ENCODE peak calls at places on chromosomes 7 and 10, in five cellular contexts. A is WERI-Rb-1, W is cardiac muscle cell, V is ovary, F is coronary artery. Y is an unnamed sample.

GRCh38 chr7:152860302-152860701 is 100.8 kb downstream of the ACTR3B start:
- DNase-seq in W (no peak), F (no peak), A (no peak), V (no peak), Y (peak; percentile 14)

GRCh38 chr7:75567948-75568595 is 76.0 kb downstream of the SPDYE5 start:
- DNase-seq in V (no peak), F (no peak), A (no peak), W (no peak), Y (no peak)

GRCh38 chr10:44786451-44786850 is 124.7 kb upstream of the TMEM72 start:
- DNase-seq in W (no peak), V (peak; percentile 57), F (no peak), A (no peak), Y (peak; percentile 76)

GRCh38 chr7:100573691-100574361 is at the start of gene SAP25:
- DNase-seq in F (no peak), W (no peak), V (no peak), A (no peak), Y (no peak)

GRCh38 chr7:84108119-84108518 is 86.5 kb downstream of the SEMA3A start:
- DNase-seq in F (no peak), A (no peak), W (no peak), V (no peak), Y (no peak)

GRCh38 chr7:115740043-115740442 is 290.5 kb downstream of the TFEC start:
- DNase-seq in F (no peak), W (no peak), V (no peak), A (no peak), Y (no peak)

GRCh38 chr10:627032-627992 is 62.2 kb downstream of the DIP2C start:
- DNase-seq in F (no peak), W (no peak), A (no peak), V (no peak), Y (no peak)

GRCh38 chr10:77120012-77120411 is 517.6 kb downstream of the KCNMA1 start:
- DNase-seq in V (no peak), A (no peak), W (no peak), F (no peak), Y (no peak)

GRCh38 chr10:118028619-118029018 is 18.1 kb downstream of the RAB11FIP2 start:
- DNase-seq in V (no peak), W (no peak), F (no peak), A (no peak), Y (no peak)

GRCh38 chr7:42686594-42687156 is 225.2 kb downstream of the C7orf25 start:
- DNase-seq in F (no peak), W (peak; percentile 31), V (no peak), A (no peak), Y (no peak)

GRCh38 chr10:128540806-128541739 is 414.9 kb upstream of the MKI67 start:
- DNase-seq in F (no peak), W (peak; percentile 50), V (no peak), A (no peak), Y (no peak)

GRCh38 chr10:92241158-92241500 is 49.7 kb downstream of the CPEB3 start:
- DNase-seq in W (peak; percentile 67), F (no peak), V (no peak), A (peak; percentile 39), Y (peak; percentile 11)

GRCh38 chr7:142606081-142606480 is 143.2 kb upstream of the PRSS1 start:
- DNase-seq in F (no peak), W (no peak), V (no peak), A (no peak), Y (no peak)

DNA sequence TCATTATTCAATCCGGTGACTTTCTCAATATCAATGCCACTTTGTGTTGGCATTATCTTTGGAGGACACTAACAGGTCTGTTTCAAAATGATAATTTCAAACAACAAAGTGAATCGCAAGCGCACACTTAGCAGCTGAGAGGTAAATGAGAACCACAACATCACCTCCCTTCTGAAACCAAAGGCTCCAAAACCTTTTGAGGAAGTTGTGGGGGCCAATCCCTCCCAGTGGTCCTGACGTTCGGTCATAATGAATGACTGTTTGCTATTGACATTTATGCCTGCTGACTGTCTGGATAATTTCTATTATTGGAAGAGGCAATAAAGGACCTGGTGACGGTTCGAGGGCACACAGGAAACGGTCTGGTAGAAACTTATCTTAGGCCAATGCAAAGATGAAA is 1.8 kb downstream of the ADARB2 start:
- DNase-seq in W (no peak), A (no peak), F (no peak), V (no peak), Y (no peak)
- TF ChIP-seq CTCF in W (no peak), A (no peak), F (no peak), V (no peak), Y (no peak)

GRCh38 chr7:150479023-150479716 is 28.7 kb downstream of the GIMAP8 start:
- DNase-seq in W (no peak), V (no peak), A (no peak), F (no peak), Y (no peak)
- H3K4me3 ChIP-seq in W (no peak overlapping the region), V (no peak overlapping the region), A (no peak overlapping the region), F (no peak overlapping the region), Y (no peak overlapping the region)

DNA sequence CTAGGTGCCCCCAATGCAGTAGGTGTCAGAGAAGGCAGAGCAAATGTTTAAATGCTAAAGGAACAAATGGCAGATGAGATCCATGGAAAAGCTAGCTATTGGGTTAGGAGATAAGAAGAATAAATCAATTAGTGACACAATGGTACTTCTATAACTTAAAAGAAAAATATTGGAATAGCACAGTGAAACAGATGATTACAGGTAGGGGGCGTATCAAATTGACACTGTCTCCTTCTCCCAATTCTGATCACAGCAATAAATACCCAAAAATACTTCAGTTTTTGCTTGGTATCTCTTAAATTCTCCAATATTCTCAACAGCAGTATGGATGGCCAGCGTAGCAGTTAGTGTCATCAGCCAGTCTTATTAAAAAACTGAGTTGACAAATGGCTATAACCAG is 5.2 kb downstream of the FRA10AC1 start:
- DNase-seq in F (no peak), V (no peak), W (no peak), A (no peak), Y (no peak)
- TF ChIP-seq CTCF in F (no peak), V (no peak), W (no peak), A (no peak), Y (no peak)

GRCh38 chr10:115092555-115093285 is 445 bp upstream of the ATRNL1 start:
- DNase-seq in A (peak; percentile 71), V (no peak), W (peak; percentile 69), F (no peak), Y (peak; percentile 12)

GRCh38 chr10:115093286-115093775 is at the start of gene ATRNL1:
- DNase-seq in F (peak; percentile 76), W (peak; percentile 74), V (peak; percentile 78), A (peak; percentile 62), Y (no peak)

GRCh38 chr10:115095758-115096157 is 2.6 kb downstream of the ATRNL1 start:
- DNase-seq in F (no peak), V (no peak), A (no peak), W (no peak), Y (no peak)

GRCh38 chr10:115093776-115094361 is 704 bp downstream of the ATRNL1 start:
- DNase-seq in A (peak; percentile 46), W (peak; percentile 23), V (peak; percentile 60), F (no peak), Y (no peak)

DNA sequence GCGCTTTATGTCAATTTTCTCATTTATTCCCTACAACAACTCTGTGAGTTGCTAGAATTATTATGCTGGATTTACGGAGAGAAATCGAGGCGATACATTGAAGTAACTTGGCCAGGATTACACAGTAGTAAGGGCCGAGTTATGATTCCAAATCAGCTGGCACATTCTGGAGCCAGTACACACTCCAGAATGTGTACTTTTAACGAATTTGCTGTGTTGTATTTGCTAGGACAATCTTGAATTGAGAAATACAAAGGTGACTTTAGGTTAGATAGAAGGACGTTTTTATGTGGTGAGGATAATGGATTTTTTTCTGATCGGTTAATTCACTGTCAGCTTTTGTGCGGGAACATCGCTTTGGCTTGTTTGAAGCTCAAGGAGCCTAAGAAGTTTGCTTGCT is 1.4 kb downstream of the ATRNL1 start:
- DNase-seq in V (no peak), F (no peak), W (no peak), A (no peak), Y (no peak)
- H3K4me3 ChIP-seq in V (peak overlapping the region; percentile 76), F (peak overlapping the region; percentile 87), W (peak overlapping the region; percentile 81), A (peak overlapping the region; percentile 88), Y (no peak overlapping the region)

DNA sequence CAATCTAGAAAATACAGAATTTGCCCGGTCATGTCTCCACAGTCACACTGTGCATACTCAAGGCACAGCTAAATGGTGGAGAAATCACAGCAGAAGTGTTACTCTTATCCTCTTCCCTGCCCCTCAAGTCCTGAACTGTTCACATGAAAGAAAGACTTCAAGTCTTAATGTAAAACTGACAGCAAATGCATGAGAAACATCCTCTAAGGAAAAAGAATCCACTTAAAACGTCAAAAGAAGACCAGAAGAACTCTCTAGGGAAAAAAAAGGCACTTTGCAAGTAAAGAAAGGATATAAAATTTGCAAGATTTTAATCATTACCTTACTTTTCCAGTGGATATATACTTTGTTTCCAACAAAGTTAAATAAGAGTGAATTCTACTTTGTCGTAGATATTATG is 155.1 kb downstream of the CTTNBP2 start:
- DNase-seq in V (no peak), A (no peak), W (no peak), F (no peak), Y (no peak)
- TF ChIP-seq CTCF in V (no peak), A (no peak), W (no peak), F (no peak), Y (no peak)

GRCh38 chr10:18230794-18231193 is 90.6 kb downstream of the CACNB2 start:
- DNase-seq in F (no peak), V (no peak), A (no peak), W (no peak), Y (peak; percentile 42)
- H3K4me3 ChIP-seq in F (no peak overlapping the region), V (no peak overlapping the region), A (no peak overlapping the region), W (no peak overlapping the region), Y (no peak overlapping the region)

DNA sequence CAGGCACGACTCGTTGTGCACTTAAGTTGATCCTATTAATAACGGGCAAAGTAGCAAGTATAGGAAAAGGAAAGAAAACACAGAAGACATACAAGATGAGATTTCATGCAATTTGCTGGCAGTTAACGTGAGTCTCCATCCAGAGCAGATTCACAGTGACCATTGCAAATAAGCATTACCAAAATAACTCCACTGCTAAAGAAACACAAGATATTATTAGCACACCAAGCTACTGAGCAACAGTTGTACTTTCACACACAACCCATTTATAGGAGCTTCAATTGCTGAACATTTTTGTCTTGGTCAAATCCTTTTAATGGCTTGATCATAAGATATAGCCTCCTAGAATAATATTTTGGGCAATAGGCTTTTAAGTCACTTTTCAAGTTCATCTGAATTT is 187.7 kb upstream of the HGF start:
- DNase-seq in F (no peak), A (no peak), W (peak; percentile 1), V (no peak), Y (no peak)
- TF ChIP-seq CTCF in F (no peak), A (no peak), W (no peak), V (no peak), Y (no peak)

DNA sequence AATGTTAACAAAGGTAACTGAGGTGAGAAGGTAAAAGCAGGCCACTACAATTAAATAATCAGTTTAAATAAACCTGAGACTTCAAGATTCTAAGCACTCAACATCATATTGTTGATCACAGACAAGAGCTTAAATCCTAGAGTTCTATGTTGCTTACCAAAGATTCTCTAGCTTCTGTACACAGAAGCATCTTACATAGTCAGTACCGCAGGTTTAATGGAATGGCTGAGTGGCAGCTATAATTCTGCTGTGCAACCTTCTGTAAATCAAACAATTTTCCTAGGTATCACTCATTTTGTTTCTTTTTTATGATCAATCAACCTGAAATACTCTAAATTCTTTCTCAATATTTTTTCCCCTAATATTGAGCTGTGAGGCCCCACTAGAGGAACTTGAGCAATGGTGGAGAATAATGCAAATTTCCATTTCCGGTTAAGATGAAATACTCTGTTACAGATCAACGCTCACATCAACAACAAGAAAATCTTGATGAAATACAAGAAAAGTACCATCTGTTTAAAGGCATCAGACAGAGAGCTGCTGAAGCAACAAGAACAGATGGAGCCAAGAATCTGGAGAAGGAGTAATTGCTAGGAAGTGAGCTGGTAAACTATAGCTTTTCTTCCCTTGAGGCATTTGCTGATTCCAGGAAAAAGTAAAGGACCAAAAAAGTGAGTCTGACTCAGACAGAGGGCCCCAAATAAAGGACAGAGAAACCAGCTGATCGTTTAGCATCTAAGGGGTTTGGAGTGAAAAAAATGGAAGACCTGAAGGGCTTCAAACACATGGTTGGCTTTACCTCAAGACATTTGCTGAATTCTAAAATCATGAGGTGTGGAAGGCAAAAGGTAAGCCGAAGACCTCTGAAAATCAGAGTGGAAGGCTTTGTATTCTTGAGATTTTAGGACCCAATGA is 22.6 kb downstream of the PNPLA8 start:
- DNase-seq in A (no peak), W (no peak), V (no peak), F (no peak), Y (peak; percentile 58)
- H3K4me3 ChIP-seq in A (no peak overlapping the region), W (no peak overlapping the region), V (no peak overlapping the region), F (no peak overlapping the region), Y (no peak overlapping the region)